ENCODE peak calls at places on chromosomes 1 and 21, in five cellular contexts. Z is suprapubic skin, L is OCI-LY7, A is psoas muscle, O is right lobe of liver. Y is an unnamed sample.

GRCh38 chr1:182080955-182081582 is 19.6 kb upstream of the ZNF648 start:
- DNase-seq in O (no peak), L (peak), Z (no peak), A (no peak), Y (peak)

GRCh38 chr1:3369437-3370076 is 84.9 kb upstream of the ARHGEF16 start:
- DNase-seq in A (peak), L (no peak), Z (no peak), O (no peak), Y (peak)

GRCh38 chr1:61851849-61852692 is 109.8 kb downstream of the PATJ start:
- DNase-seq in Z (no peak), O (no peak), L (peak), A (no peak), Y (peak)

GRCh38 chr1:31013187-31013864 is 52.2 kb downstream of the PUM1 start:
- DNase-seq in A (no peak), Z (no peak), L (peak), O (no peak), Y (peak)

GRCh38 chr1:45802343-45803298 is 791 bp upstream of the MAST2 start:
- DNase-seq in Z (peak), A (peak), L (peak), O (no peak), Y (peak)

GRCh38 chr1:6385673-6386191 is 7.8 kb downstream of the ACOT7 start:
- DNase-seq in Z (no peak), O (no peak), L (no peak), A (peak), Y (peak)

GRCh38 chr21:46150491-46151121 is 4.8 kb downstream of the FTCD start:
- DNase-seq in O (peak), Z (peak), L (no peak), A (no peak), Y (no peak)

GRCh38 chr1:19321071-19321470 is 8.9 kb downstream of the SLC66A1 start:
- DNase-seq in A (no peak), L (no peak), Z (no peak), O (no peak), Y (no peak)

GRCh38 chr21:44360174-44360573 is 6.8 kb downstream of the TRPM2 start:
- DNase-seq in Z (no peak), O (no peak), A (no peak), L (no peak), Y (no peak)

GRCh38 chr1:173113015-173113741 is 62.4 kb upstream of the TNFSF18 start:
- DNase-seq in L (no peak), Z (no peak), A (no peak), O (no peak), Y (no peak)

GRCh38 chr1:214808845-214809460 is 206.0 kb downstream of the CENPF start:
- DNase-seq in Z (no peak), A (no peak), O (no peak), L (no peak), Y (peak)

GRCh38 chr1:70818391-70818790 is 229.2 kb downstream of the PTGER3 start:
- DNase-seq in Z (no peak), O (no peak), L (no peak), A (no peak), Y (peak)

GRCh38 chr1:94725566-94725965 is 94.6 kb upstream of the SLC44A3 start:
- DNase-seq in Z (no peak), L (no peak), A (no peak), O (no peak), Y (no peak)

GRCh38 chr1:80318108-80318507 is 1311.6 kb upstream of the ADGRL4 start:
- DNase-seq in A (no peak), O (no peak), Z (no peak), L (no peak), Y (no peak)

GRCh38 chr1:77281491-77282186 is at the start of gene AK5:
- DNase-seq in L (no peak), A (peak), O (no peak), Z (peak), Y (peak)

GRCh38 chr1:164466429-164466828 is 92.6 kb upstream of the PBX1 start:
- DNase-seq in Z (no peak), O (no peak), L (no peak), A (no peak), Y (no peak)

GRCh38 chr21:21003701-21004100 is 5.5 kb downstream of the NCAM2 start:
- DNase-seq in A (no peak), O (no peak), Z (no peak), L (peak), Y (peak)

GRCh38 chr1:6515771-6516170 is 24.3 kb upstream of the PLEKHG5 start:
- DNase-seq in L (no peak), O (no peak), A (no peak), Z (no peak), Y (peak)

GRCh38 chr1:94940738-94941137 is 13.8 kb upstream of the CNN3 start:
- DNase-seq in O (no peak), Z (no peak), L (no peak), A (no peak), Y (no peak)

GRCh38 chr1:113242481-113242880 is 147.8 kb upstream of the MAGI3 start:
- DNase-seq in Z (no peak), A (no peak), L (no peak), O (no peak), Y (no peak)

GRCh38 chr1:12109901-12110300 is 46.8 kb downstream of the TNFRSF8 start:
- DNase-seq in O (no peak), A (no peak), L (no peak), Z (no peak), Y (no peak)

GRCh38 chr1:112956503-112957132 is 622 bp upstream of the SLC16A1 start:
- DNase-seq in A (no peak), Z (peak), L (peak), O (peak), Y (no peak)

GRCh38 chr1:17887646-17888395 is 132.7 kb downstream of the ACTL8 start:
- DNase-seq in Z (no peak), A (no peak), L (no peak), O (no peak), Y (no peak)

GRCh38 chr21:35324372-35325220 is 275.5 kb upstream of the RUNX1 start:
- DNase-seq in Z (no peak), L (no peak), O (no peak), A (no peak), Y (peak)

GRCh38 chr1:218948446-218948845 is 225.2 kb upstream of the LYPLAL1 start:
- DNase-seq in O (no peak), L (no peak), Z (no peak), A (no peak), Y (no peak)

GRCh38 chr1:228217551-228218344 is 9.9 kb downstream of the OBSCN start:
- DNase-seq in L (no peak), O (no peak), Z (no peak), A (no peak), Y (peak)

GRCh38 chr1:18668051-18668450 is 37.4 kb downstream of the PAX7 start:
- DNase-seq in Z (no peak), O (no peak), A (no peak), L (no peak), Y (no peak)

GRCh38 chr1:117327008-117327407 is 40.2 kb upstream of the MAN1A2 start:
- DNase-seq in O (no peak), A (no peak), Z (no peak), L (no peak), Y (no peak)

GRCh38 chr1:95027046-95027445 is 45.7 kb downstream of the ALG14 start:
- DNase-seq in O (no peak), A (no peak), L (no peak), Z (no peak), Y (no peak)

GRCh38 chr1:22365331-22366295 is 86.0 kb upstream of the ZBTB40 start:
- DNase-seq in L (no peak), Z (no peak), A (no peak), O (no peak), Y (no peak)

GRCh38 chr1:220922951-220923350 is 43.7 kb downstream of the HLX start:
- DNase-seq in Z (no peak), A (no peak), L (no peak), O (no peak), Y (no peak)

GRCh38 chr1:198773030-198773429 is 134.2 kb downstream of the PTPRC start:
- DNase-seq in A (no peak), L (no peak), Z (no peak), O (no peak), Y (no peak)

GRCh38 chr1:16459503-16459902 is 19.0 kb downstream of the NECAP2 start:
- DNase-seq in Z (no peak), O (no peak), L (no peak), A (no peak), Y (no peak)

GRCh38 chr1:53656062-53656915 is 82.7 kb downstream of the GLIS1 start:
- DNase-seq in L (no peak), Z (peak), O (no peak), A (no peak), Y (peak)

GRCh38 chr1:8716238-8716637 is 101.2 kb downstream of the RERE start:
- DNase-seq in A (no peak), O (no peak), Z (no peak), L (no peak), Y (no peak)

GRCh38 chr1:8712413-8713229 is 104.8 kb downstream of the RERE start:
- DNase-seq in Z (no peak), L (peak), A (no peak), O (no peak), Y (peak)

GRCh38 chr1:8720347-8720746 is 97.1 kb downstream of the RERE start:
- DNase-seq in L (no peak), Z (no peak), O (no peak), A (no peak), Y (no peak)

GRCh38 chr1:8718878-8719361 is 98.5 kb downstream of the RERE start:
- DNase-seq in Z (no peak), O (no peak), A (no peak), L (no peak), Y (no peak)

DNA sequence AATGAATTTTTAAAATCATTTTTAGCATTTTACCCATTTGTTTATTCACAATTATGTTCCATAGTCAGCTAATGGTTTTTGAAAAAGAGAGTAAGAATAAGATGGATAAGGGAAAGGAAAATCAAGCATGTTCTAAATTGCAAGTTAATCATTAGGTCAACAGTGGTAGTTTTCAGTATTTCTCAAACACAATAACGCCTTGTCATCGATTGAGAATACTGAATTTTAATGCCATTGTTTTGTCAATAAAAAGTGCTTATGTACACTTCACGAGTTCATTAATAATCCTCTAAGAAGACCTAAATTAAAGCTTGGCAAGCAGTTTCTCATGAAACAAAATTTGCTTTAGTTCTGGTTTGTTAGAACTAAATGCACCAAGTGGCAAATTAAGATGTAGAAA is 100.3 kb downstream of the RERE start:
- DNase-seq in O (no peak), L (no peak), A (no peak), Z (no peak), Y (no peak)
- TF ChIP-seq CTCF in O (no peak), L (no peak), A (no peak), Z (no peak), Y (no peak)

GRCh38 chr1:151988405-151988851 is 5.2 kb downstream of the S100A10 start:
- DNase-seq in Z (no peak), L (no peak), A (no peak), O (no peak), Y (peak)

GRCh38 chr1:151989131-151989868 is 4.4 kb downstream of the S100A10 start:
- DNase-seq in L (no peak), O (no peak), Z (peak), A (peak), Y (peak)

GRCh38 chr1:151990856-151991198 is 2.8 kb downstream of the S100A10 start:
- DNase-seq in A (no peak), O (peak), L (no peak), Z (no peak), Y (peak)

GRCh38 chr1:151991663-151992344 is 1.9 kb downstream of the S100A10 start:
- DNase-seq in Z (no peak), A (no peak), L (no peak), O (no peak), Y (no peak)

GRCh38 chr1:151990058-151990855 is 3.4 kb downstream of the S100A10 start:
- DNase-seq in A (no peak), Z (no peak), O (no peak), L (no peak), Y (no peak)
- H3K4me3 ChIP-seq in A (no peak), Z (peak), O (no peak), L (no peak), Y (peak)

GRCh38 chr1:63073530-63074306 is 248.6 kb upstream of the FOXD3 start:
- DNase-seq in O (no peak), L (no peak), Z (no peak), A (no peak), Y (no peak)
- TF ChIP-seq CTCF in O (no peak), L (no peak), Z (no peak), A (no peak), Y (peak)

GRCh38 chr1:44418022-44418673 is 13.1 kb downstream of the RNF220 start:
- DNase-seq in L (no peak), O (no peak), Z (no peak), A (no peak), Y (no peak)
- H3K4me3 ChIP-seq in L (no peak), O (no peak), Z (peak), A (peak), Y (no peak)

GRCh38 chr1:205512059-205513045 is 7.9 kb downstream of the CDK18 start:
- DNase-seq in O (no peak), A (no peak), Z (no peak), L (no peak), Y (no peak)
- TF ChIP-seq CTCF in O (no peak), A (no peak), Z (no peak), L (no peak), Y (no peak)

DNA sequence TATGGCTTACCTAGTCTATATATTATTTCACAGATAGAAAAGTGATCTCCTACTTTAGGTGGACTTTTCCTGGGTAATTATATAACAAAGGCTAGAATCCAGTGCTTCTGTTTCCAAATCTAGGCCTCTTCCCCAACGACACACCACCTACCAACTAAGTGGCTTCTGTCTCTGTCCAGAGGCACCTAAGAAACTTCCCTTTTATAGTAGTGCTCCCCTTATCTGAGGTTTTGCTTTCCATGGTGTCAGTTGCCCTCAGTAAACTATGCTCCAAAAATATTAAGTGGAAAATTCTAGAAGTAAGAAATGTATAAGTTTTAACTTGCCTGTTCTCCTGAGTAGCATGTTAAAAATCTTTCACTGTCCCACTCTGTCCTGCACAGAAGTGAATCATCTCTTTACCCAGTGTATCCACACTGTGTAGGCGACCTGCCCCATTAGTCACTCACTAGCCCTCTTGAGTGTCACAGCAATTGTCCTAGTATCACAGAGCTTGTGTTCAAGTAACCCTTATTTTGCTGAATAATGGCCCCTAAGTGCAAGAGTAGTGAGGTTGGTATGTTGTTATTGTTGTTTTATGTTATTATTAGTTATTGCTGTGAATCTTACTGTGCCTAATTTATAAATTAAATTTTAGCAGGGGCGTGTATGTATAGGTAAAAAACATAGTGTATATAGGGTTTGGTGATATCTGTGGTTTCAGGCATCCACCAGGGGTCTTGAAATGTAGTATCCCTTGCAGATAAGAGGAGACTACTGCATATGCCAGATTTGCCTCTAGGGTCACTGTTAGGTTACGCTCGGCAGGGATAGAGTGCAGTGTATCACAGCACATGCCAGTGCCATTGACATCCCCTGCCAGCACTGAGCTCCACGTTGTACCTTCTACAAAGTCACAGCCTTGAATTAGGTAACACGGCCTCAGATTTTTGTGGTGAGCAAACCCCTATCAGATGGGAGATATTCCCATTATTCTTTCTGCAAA is 14.7 kb upstream of the CD53 start:
- DNase-seq in O (no peak), L (no peak), A (no peak), Z (no peak), Y (no peak)
- H3K4me3 ChIP-seq in O (no peak), L (no peak), A (no peak), Z (no peak), Y (no peak)

GRCh38 chr1:176609556-176610408 is 146.8 kb downstream of the PAPPA2 start:
- DNase-seq in Z (no peak), O (no peak), A (no peak), L (no peak), Y (no peak)
- TF ChIP-seq CTCF in Z (no peak), O (no peak), A (no peak), L (no peak), Y (no peak)

GRCh38 chr1:225735252-225736149 is 42.1 kb upstream of the SRP9 start:
- DNase-seq in L (no peak), O (peak), A (peak), Z (peak), Y (peak)
- H3K4me3 ChIP-seq in L (no peak), O (no peak), A (no peak), Z (no peak), Y (no peak)

Y was measured in AG10803.